ENCODE peak calls at places on chromosomes 5 and 9, in nine cellular contexts. T is fibroblast of pulmonary artery, I is mesothelial cell of epicardium, B is endothelial cell, P is bronchial epithelial cell, A is uterus, X is RWPE1, L is coronary artery, R is astrocyte of the spinal cord. W is an unnamed sample.

GRCh38 chr5:33300209-33300742 is 140.5 kb upstream of the TARS1 start:
- DNase-seq in P (peak; percentile 8), X (no peak), R (no peak), T (no peak), L (no peak), B (no peak), A (no peak), I (no peak), W (peak; percentile 25)

GRCh38 chr5:116559239-116559638 is 15.4 kb downstream of the SEMA6A start:
- DNase-seq in A (no peak), L (no peak), X (no peak), I (no peak), B (peak; percentile 55), R (no peak), P (no peak), T (no peak), W (no peak)

GRCh38 chr9:134800791-134801339 is 79.7 kb upstream of the FCN2 start:
- DNase-seq in B (no peak), T (no peak), X (no peak), L (no peak), A (peak; percentile 50), I (no peak), R (no peak), P (no peak), W (no peak)

GRCh38 chr9:98821831-98822230 is 14.4 kb downstream of the GALNT12 start:
- DNase-seq in P (no peak), I (no peak), T (no peak), X (no peak), R (no peak), A (no peak), L (no peak), B (no peak), W (no peak)

GRCh38 chr5:113721171-113721570 is 207.7 kb downstream of the YTHDC2 start:
- DNase-seq in X (no peak), A (no peak), R (no peak), B (no peak), P (no peak), I (no peak), T (no peak), L (no peak), W (no peak)

GRCh38 chr9:77848897-77849296 is 182.7 kb downstream of the GNAQ start:
- DNase-seq in A (peak; percentile 74), T (peak; percentile 92), X (peak; percentile 86), L (no peak), R (peak; percentile 84), B (no peak), I (no peak), P (peak; percentile 76), W (no peak)

GRCh38 chr5:37615184-37615583 is 224.7 kb downstream of the GDNF start:
- DNase-seq in L (no peak), I (no peak), A (no peak), R (peak; percentile 94), T (peak; percentile 94), B (no peak), P (no peak), X (no peak), W (no peak)

GRCh38 chr9:126980231-126980630 is 65.6 kb downstream of the RALGPS1 start:
- DNase-seq in B (no peak), X (no peak), L (no peak), T (peak; percentile 7), R (peak; percentile 15), I (no peak), A (no peak), P (no peak), W (no peak)

GRCh38 chr5:149946118-149946517 is 1.5 kb upstream of the PDE6A start:
- DNase-seq in T (no peak), R (no peak), B (no peak), L (no peak), P (no peak), I (no peak), A (no peak), X (no peak), W (no peak)

GRCh38 chr9:96532173-96532572 is 82.2 kb downstream of the HABP4 start:
- DNase-seq in B (no peak), R (no peak), I (no peak), T (no peak), L (no peak), P (no peak), X (no peak), A (no peak), W (no peak)

DNA sequence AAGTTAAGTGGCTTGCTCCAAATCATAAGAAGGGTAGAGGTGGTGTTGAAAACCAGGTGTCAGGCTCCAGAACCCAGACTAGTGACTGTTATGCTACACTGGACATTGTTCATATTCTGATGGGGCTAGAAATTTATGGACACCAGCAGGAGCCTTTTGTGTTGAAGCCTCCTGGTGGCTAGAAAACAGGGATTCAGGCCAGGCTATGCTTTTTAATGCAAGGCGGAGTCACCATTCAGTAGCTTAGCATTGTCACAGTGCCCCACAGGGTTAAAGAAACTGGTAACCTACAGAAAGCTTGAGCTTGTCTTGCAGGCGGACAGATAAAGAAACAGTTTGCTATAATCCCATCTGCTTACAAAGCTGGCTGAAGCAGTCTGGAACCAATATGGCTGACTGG is 23.0 kb upstream of the GOLM1 start:
- DNase-seq in I (no peak), L (no peak), X (no peak), B (no peak), T (no peak), A (no peak), R (no peak), P (no peak), W (no peak)
- TF ChIP-seq CTCF in I (no peak), L (no peak), X (no peak), B (no peak), T (peak; percentile 5), A (no peak), R (peak; percentile 31), P (no peak), W (no peak)

DNA sequence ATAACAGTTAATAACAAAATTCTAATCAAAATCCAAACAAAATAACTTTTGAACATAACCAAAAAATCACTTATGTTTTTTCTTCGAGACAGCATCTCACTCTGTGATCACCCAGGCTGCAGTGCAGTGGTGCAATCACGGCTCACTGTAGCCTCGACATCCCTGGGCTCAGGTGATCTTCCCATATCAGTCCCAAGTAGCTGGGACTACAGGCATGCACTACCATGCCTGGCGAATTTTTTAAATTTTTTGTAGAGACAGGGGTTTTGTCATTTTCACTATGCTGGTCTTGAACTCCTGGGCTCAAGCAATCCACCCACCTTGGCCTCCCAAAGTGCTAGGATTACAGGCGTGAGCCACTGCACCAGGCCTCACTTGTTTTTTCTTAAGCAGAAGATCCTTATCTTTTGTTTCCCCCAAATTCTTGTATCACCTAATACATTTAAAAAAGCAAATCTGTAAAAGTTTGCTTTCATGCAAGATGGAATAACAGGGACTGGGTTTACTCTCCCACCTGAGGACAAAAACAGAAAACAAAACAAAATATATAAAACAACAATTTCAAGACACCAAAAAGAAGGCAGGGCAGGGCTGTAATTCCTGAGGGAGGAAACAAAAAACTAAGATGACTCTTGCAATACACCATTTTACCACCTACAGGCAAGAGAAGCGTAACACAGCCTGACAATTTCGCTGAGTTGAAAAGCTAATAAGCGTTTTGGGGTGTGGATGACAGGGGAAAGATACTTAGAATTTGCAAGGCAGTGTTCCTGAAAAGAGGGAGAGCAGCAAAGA is 71.4 kb downstream of the RAPGEF6 start:
- DNase-seq in A (no peak), I (no peak), P (no peak), R (no peak), L (no peak), T (no peak), X (peak; percentile 13), B (no peak), W (no peak)
- TF ChIP-seq CTCF in A (no peak), I (no peak), P (no peak), R (no peak), L (no peak), T (no peak), X (no peak), B (no peak), W (no peak)

DNA sequence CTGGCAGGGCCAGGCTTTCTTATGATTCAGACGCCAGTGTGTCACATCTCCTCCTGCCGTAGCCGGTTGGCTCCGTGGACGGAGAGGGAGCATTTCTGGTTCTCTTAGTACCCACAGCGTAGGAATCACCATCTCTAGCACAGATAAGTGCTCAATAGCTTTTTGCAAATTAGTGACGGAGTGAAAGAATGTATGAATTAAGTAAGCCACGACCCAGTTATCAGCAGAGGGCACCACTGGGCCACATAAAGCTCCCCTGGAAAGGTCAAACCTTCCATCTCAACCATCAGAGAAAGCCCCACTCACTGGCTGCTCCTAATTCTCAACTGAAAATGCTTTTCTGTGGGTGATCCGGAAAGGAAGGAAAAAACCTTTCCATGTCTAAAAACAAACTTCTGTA is 317.0 kb upstream of the ADCY2 start:
- DNase-seq in R (no peak), A (no peak), B (peak; percentile 47), T (no peak), X (no peak), P (peak; percentile 32), L (no peak), I (no peak), W (no peak)
- TF ChIP-seq CTCF in R (no peak), A (no peak), B (no peak), T (no peak), X (peak; percentile 14), P (peak; percentile 65), L (no peak), I (no peak), W (no peak)

DNA sequence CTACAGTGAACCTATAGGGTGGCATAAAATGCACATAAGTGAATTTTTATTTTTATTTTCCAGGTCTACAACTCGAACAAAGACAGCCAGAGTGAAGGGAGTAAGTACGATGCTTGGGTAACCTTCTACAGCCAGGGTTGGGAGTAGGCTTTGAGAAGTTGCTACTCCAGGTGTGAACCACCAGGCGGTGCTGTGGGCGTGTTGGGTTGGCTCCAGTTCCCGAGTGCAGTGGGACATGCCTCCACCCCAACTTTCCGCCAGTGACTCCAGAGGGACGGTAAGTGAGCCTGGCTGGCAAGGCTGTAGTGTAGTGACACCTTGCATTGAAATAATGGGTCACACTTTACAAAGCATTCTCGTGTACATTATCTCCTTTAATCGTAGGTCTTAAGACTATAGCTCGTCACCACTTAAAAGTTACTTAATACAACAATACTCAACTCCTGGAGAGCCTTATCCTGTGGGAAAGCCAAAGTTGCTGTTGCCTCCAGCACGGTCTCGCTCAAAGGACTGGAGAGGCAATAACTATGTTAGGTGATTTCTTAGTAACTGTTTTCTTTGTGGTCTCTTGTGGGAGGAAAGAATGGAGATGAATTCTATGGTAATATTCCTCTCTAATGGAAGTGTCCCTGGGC is 244.0 kb downstream of the ARHGAP26 start:
- DNase-seq in T (no peak), B (peak; percentile 61), R (no peak), X (no peak), P (no peak), I (no peak), L (no peak), A (no peak), W (no peak)
- TF ChIP-seq CTCF in T (peak; percentile 39), B (peak; percentile 81), R (peak; percentile 51), X (peak; percentile 29), P (peak; percentile 61), I (peak; percentile 30), L (no peak), A (no peak), W (peak; percentile 41)

GRCh38 chr5:9922719-9923118 is 292.6 kb upstream of the TAS2R1 start:
- DNase-seq in B (no peak), X (no peak), R (no peak), L (no peak), A (no peak), T (no peak), I (no peak), P (no peak), W (no peak)
- TF ChIP-seq CTCF in B (peak; percentile 72), X (peak; percentile 25), R (no peak), L (no peak), A (no peak), T (peak; percentile 32), I (peak; percentile 53), P (no peak), W (no peak)

GRCh38 chr9:75593920-75594319 is 296.6 kb upstream of the PCSK5 start:
- DNase-seq in P (no peak), I (no peak), L (no peak), T (no peak), A (no peak), B (no peak), R (no peak), X (no peak), W (no peak)
- TF ChIP-seq CTCF in P (no peak), I (no peak), L (no peak), T (no peak), A (no peak), B (no peak), R (no peak), X (no peak), W (no peak)